ENCODE peak calls at places on chromosomes 2 and 18, in four cellular contexts. One of them, this sample, is unnamed.

GRCh38 chr2:70094978-70095832 is 7.9 kb downstream of the PCBP1 start:
- DNase-seq in B cell: peak
- DNase-seq in activated naive CD4-positive, alpha-beta T cell: no peak
- DNase-seq in GM18507: no peak
- DNase-seq in this sample: peak

GRCh38 chr2:104704846-104705245 is 149.1 kb upstream of the POU3F3 start:
- DNase-seq in B cell: no peak
- DNase-seq in activated naive CD4-positive, alpha-beta T cell: no peak
- DNase-seq in GM18507: no peak
- DNase-seq in this sample: no peak

GRCh38 chr2:117862459-117862858 is 48.0 kb downstream of the DDX18 start:
- DNase-seq in GM18507: no peak
- DNase-seq in B cell: no peak
- DNase-seq in activated naive CD4-positive, alpha-beta T cell: no peak
- DNase-seq in this sample: no peak

GRCh38 chr2:237687666-237688065 is 60.3 kb downstream of the LRRFIP1 start:
- DNase-seq in B cell: peak
- DNase-seq in GM18507: no peak
- DNase-seq in activated naive CD4-positive, alpha-beta T cell: no peak
- DNase-seq in this sample: peak

GRCh38 chr2:216560695-216561370 is 62.2 kb downstream of the RPL37A start:
- DNase-seq in B cell: no peak
- DNase-seq in activated naive CD4-positive, alpha-beta T cell: no peak
- DNase-seq in GM18507: no peak
- DNase-seq in this sample: no peak

GRCh38 chr18:35443434-35443833 is 54.3 kb downstream of the INO80C start:
- DNase-seq in B cell: no peak
- DNase-seq in GM18507: no peak
- DNase-seq in activated naive CD4-positive, alpha-beta T cell: no peak
- DNase-seq in this sample: no peak

GRCh38 chr18:68431111-68431921 is 283.6 kb downstream of the TMX3 start:
- DNase-seq in B cell: no peak
- DNase-seq in activated naive CD4-positive, alpha-beta T cell: no peak
- DNase-seq in GM18507: no peak
- DNase-seq in this sample: no peak

GRCh38 chr18:2223859-2224258 is 347.4 kb downstream of the METTL4 start:
- DNase-seq in B cell: no peak
- DNase-seq in GM18507: no peak
- DNase-seq in activated naive CD4-positive, alpha-beta T cell: no peak
- DNase-seq in this sample: no peak

GRCh38 chr2:53450885-53451284 is 316.7 kb upstream of the CHAC2 start:
- DNase-seq in B cell: no peak
- DNase-seq in GM18507: no peak
- DNase-seq in activated naive CD4-positive, alpha-beta T cell: no peak
- DNase-seq in this sample: no peak

GRCh38 chr2:168465594-168465993 is 9.5 kb downstream of the CERS6 start:
- DNase-seq in B cell: no peak
- DNase-seq in GM18507: no peak
- DNase-seq in activated naive CD4-positive, alpha-beta T cell: no peak
- DNase-seq in this sample: no peak

GRCh38 chr2:219155054-219155644 is 5.5 kb downstream of the NHEJ1 start:
- DNase-seq in activated naive CD4-positive, alpha-beta T cell: no peak
- DNase-seq in B cell: peak
- DNase-seq in GM18507: no peak
- DNase-seq in this sample: no peak

This sample was measured in cardiac septum.